ENCODE peak calls at places on chromosome 2, in nine cellular contexts. P is T follicular helper cell, T is neural crest cell, L is mesenchymal stem cell, M is T-helper 1 cell, R is nephron progenitor cell, N is ecto neural progenitor cell, K is hippocampal formation, A is GM12865. Z is an unnamed sample.
A peak's percentile ranks its signal among the peaks of the same experiment; 100 is the strongest.

GRCh38 chr2:101873543-101873942 is 118.2 kb upstream of the IL1R2 start:
- DNase-seq in R (no peak), N (no peak), K (no peak), M (no peak), P (no peak), T (no peak), L (peak; percentile 19), A (peak; percentile 27), Z (no peak)

GRCh38 chr2:232494542-232494941 is 6.9 kb upstream of the ECEL1 start:
- DNase-seq in N (no peak), K (no peak), A (no peak), M (no peak), L (no peak), R (no peak), T (no peak), P (no peak), Z (no peak)

GRCh38 chr2:167508709-167509108 is 620.4 kb downstream of the XIRP2 start:
- DNase-seq in T (no peak), R (no peak), M (no peak), L (no peak), P (no peak), A (no peak), N (no peak), K (no peak), Z (no peak)

GRCh38 chr2:229454934-229455631 is 184.0 kb upstream of the PID1 start:
- DNase-seq in K (no peak), N (no peak), M (no peak), L (peak; percentile 81), T (no peak), R (no peak), P (no peak), A (no peak), Z (no peak)

GRCh38 chr2:235605306-235605998 is 111.6 kb downstream of the AGAP1 start:
- DNase-seq in L (peak; percentile 93), K (peak; percentile 74), N (peak; percentile 70), R (peak; percentile 67), T (peak; percentile 58), A (no peak), M (no peak), P (no peak), Z (no peak)

GRCh38 chr2:221675509-221675908 is 103.4 kb upstream of the EPHA4 start:
- DNase-seq in P (no peak), N (no peak), R (no peak), T (no peak), L (no peak), M (no peak), K (no peak), A (no peak), Z (no peak)

GRCh38 chr2:236665130-236665529 is 95.5 kb downstream of the ACKR3 start:
- DNase-seq in T (no peak), K (no peak), R (no peak), L (no peak), A (no peak), M (no peak), N (peak; percentile 14), P (no peak), Z (no peak)

GRCh38 chr2:201057089-201057499 is 14.4 kb downstream of the HYCC2 start:
- DNase-seq in T (no peak), K (no peak), L (peak; percentile 50), R (no peak), N (no peak), M (no peak), P (no peak), A (no peak), Z (no peak)

Z was measured in GM12878.